ENCODE peak calls at places on chromosomes 12 and 14, in five cellular contexts. G, L, U, E and K are unnamed samples.

GRCh38 chr14:69625299-69626131 is 14.1 kb downstream of the SUSD6 start:
- DNase-seq in E (peak; percentile 72), U (peak; percentile 52), G (no peak), L (no peak), K (no peak)

GRCh38 chr12:44703311-44703910 is 172.7 kb downstream of the NELL2 start:
- DNase-seq in G (no peak), E (no peak), L (no peak), U (no peak), K (no peak)

GRCh38 chr14:24630872-24631477 is 3.0 kb downstream of the GZMB start:
- DNase-seq in G (no peak), U (no peak), L (peak; percentile 66), E (no peak), K (peak; percentile 15)

GRCh38 chr14:92922883-92923743 is at the start of gene CHGA:
- DNase-seq in L (peak; percentile 47), E (peak; percentile 37), G (peak; percentile 92), U (no peak), K (peak; percentile 86)

GRCh38 chr12:41521872-41522379 is 333.8 kb downstream of the PDZRN4 start:
- DNase-seq in E (peak; percentile 57), U (peak; percentile 65), L (peak; percentile 82), G (no peak), K (peak; percentile 60)

GRCh38 chr12:19912996-19913395 is 455.3 kb upstream of the PDE3A start:
- DNase-seq in U (no peak), E (no peak), L (no peak), G (peak; percentile 8), K (peak; percentile 61)

GRCh38 chr14:42517786-42518530 is 911.3 kb downstream of the LRFN5 start:
- DNase-seq in G (no peak), L (no peak), U (no peak), E (no peak), K (no peak)

GRCh38 chr14:55681088-55681487 is 101.1 kb downstream of the KTN1 start:
- DNase-seq in L (no peak), G (no peak), E (no peak), U (no peak), K (no peak)

GRCh38 chr12:107411792-107412535 is 273.6 kb upstream of the PWP1 start:
- DNase-seq in U (no peak), E (no peak), G (no peak), L (peak; percentile 95), K (peak; percentile 49)

GRCh38 chr14:25069889-25070288 is 19.9 kb upstream of the STXBP6 start:
- DNase-seq in E (no peak), G (no peak), U (no peak), L (no peak), K (no peak)

GRCh38 chr14:31939934-31940333 is 137.2 kb upstream of the ARHGAP5 start:
- DNase-seq in L (no peak), E (no peak), U (no peak), G (no peak), K (no peak)
- TF ChIP-seq EZH2phosphoT487 in L (no peak), E (no peak), U (no peak), G (no peak), K (no peak)

GRCh38 chr14:101874001-101874400 is 90.4 kb upstream of the DYNC1H1 start:
- DNase-seq in L (no peak), U (no peak), G (no peak), E (no peak), K (no peak)
- H3K27ac ChIP-seq in L (no peak overlapping the region), U (no peak overlapping the region), G (no peak overlapping the region), E (peak overlapping the region; percentile 98), K (no peak overlapping the region)

GRCh38 chr12:76864791-76865400 is 13.9 kb downstream of the CSRP2 start:
- DNase-seq in U (peak; percentile 51), E (no peak), L (no peak), G (no peak), K (no peak)

GRCh38 chr12:76863005-76863670 is 15.7 kb downstream of the CSRP2 start:
- DNase-seq in E (no peak), G (no peak), U (no peak), L (peak; percentile 87), K (no peak)

GRCh38 chr12:76866146-76866545 is 12.7 kb downstream of the CSRP2 start:
- DNase-seq in U (no peak), L (peak; percentile 19), E (peak; percentile 34), G (peak; percentile 79), K (no peak)

GRCh38 chr12:76863811-76864210 is 15.0 kb downstream of the CSRP2 start:
- DNase-seq in U (no peak), G (no peak), E (no peak), L (peak; percentile 80), K (no peak)

DNA sequence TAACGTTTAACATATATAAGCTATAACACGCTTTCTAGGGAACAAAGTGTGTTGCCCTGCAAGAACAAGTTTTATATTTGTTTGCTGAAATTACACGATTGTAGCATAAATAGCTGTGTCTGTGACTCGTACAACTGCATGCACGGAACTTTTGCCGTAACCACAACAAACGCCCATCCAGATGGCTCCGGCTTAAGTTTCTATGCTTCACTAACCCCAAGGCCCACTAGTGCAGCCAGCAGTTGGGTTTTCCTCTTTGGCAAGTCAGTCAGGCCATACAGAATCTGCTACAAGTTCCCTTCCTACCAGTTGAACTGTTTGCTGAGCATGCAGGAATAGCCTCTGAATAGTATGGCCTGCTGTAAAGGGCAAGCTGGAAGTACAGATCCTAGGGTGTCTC is 12.1 kb downstream of the CSRP2 start:
- DNase-seq in U (no peak), G (peak; percentile 77), E (peak; percentile 85), L (peak; percentile 66), K (peak; percentile 42)
- H3K4me2 ChIP-seq in U (no peak overlapping the region), G (peak overlapping the region; percentile 65), E (peak overlapping the region; percentile 68), L (no peak overlapping the region), K (peak overlapping the region; percentile 28)

DNA sequence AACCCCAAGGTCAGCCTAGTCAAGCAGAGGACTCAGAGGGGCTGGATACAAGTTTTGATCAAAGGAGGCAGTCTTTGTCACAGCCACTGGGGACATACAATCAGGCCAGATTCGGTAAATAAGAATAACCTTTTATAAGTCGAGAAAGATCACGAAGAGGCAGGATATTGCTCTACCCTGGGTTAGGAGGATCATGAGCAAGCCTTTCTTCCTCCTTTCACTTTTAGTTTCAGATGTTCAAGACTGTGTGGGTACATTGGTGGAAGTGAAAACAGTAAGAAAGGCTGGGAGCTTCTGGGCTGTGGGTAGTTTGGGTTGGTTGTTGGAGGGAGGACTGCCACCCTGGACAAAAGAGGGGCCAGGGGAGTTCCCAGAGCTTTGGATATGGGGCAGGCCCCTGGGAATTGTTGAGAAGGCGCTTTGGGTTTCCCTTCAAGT is 127.7 kb downstream of the SNAPC1 start:
- DNase-seq in E (peak; percentile 73), L (no peak), G (no peak), U (peak; percentile 66), K (no peak)
- TF ChIP-seq EZH2phosphoT487 in E (no peak), L (no peak), G (no peak), U (no peak), K (no peak)